ENCODE peak calls at places on chromosomes 16 and 17, in four cellular contexts. C is hepatocyte; Z is CD8-positive, alpha-beta memory T cell; N is keratinocyte. H is an unnamed sample. For H3K27me3, the result is how much of the 10 kb centered on the place peaks cover.

GRCh38 chr17:65122836-65123756 is 14.1 kb upstream of the RGS9 start:
- DNase-seq in C (peak), Z (peak), N (no peak), H (peak)

GRCh38 chr16:89842471-89843408 is 14.5 kb downstream of the SPIRE2 start:
- DNase-seq in C (no peak), Z (no peak), N (no peak), H (peak)

GRCh38 chr17:29038511-29039300 is 4.2 kb upstream of the PIPOX start:
- DNase-seq in C (no peak), Z (no peak), N (no peak), H (no peak)

GRCh38 chr16:11799509-11800384 is 2.7 kb upstream of the ZC3H7A start:
- DNase-seq in C (no peak), Z (no peak), N (no peak), H (no peak)

GRCh38 chr17:82804442-82805191 is 35.2 kb downstream of the ZNF750 start:
- DNase-seq in C (no peak), Z (no peak), N (no peak), H (peak)

GRCh38 chr17:413016-413350 is 60.4 kb upstream of the RPH3AL start:
- DNase-seq in C (no peak), Z (no peak), N (no peak), H (no peak)

GRCh38 chr16:70512456-70512855 is 10.9 kb downstream of the COG4 start:
- DNase-seq in C (no peak), Z (no peak), N (no peak), H (no peak)

GRCh38 chr17:77802811-77803220 is 155.7 kb upstream of the TNRC6C start:
- DNase-seq in C (peak), Z (no peak), N (no peak), H (peak)

GRCh38 chr17:32873114-32873513 is 3.8 kb downstream of the MYO1D start:
- DNase-seq in C (peak), Z (no peak), N (no peak), H (no peak)

GRCh38 chr17:13750783-13751484 is 149.2 kb upstream of the HS3ST3A1 start:
- DNase-seq in C (peak), Z (no peak), N (no peak), H (peak)

GRCh38 chr16:67086829-67087228 is 22.9 kb upstream of the PHAF1 start:
- DNase-seq in C (no peak), Z (no peak), N (no peak), H (no peak)

GRCh38 chr17:77466596-77467223 is 325.9 kb downstream of the SEC14L1 start:
- DNase-seq in C (no peak), Z (no peak), N (no peak), H (peak)

GRCh38 chr17:9192010-9192409 is 170.7 kb downstream of the NTN1 start:
- DNase-seq in C (no peak), Z (no peak), N (no peak), H (no peak)

GRCh38 chr16:78385406-78385805 is 286.0 kb downstream of the WWOX start:
- DNase-seq in C (no peak), Z (no peak), N (no peak), H (no peak)

GRCh38 chr16:88747588-88748301 is 37.3 kb downstream of the PIEZO1 start:
- DNase-seq in C (no peak), Z (no peak), N (no peak), H (peak)

GRCh38 chr17:59893617-59894100 is 738 bp downstream of the RPS6KB1 start:
- DNase-seq in C (peak), Z (no peak), N (no peak), H (peak)

GRCh38 chr17:37527249-37527851 is 37.7 kb downstream of the DUSP14 start:
- DNase-seq in C (peak), Z (peak), N (no peak), H (peak)

GRCh38 chr16:87948119-87948545 is 3.1 kb upstream of the BANP start:
- DNase-seq in C (no peak), Z (no peak), N (no peak), H (no peak)

GRCh38 chr16:55842369-55843104 is 9.6 kb upstream of the CES1 start:
- DNase-seq in C (peak), Z (peak), N (no peak), H (peak)

GRCh38 chr17:67619555-67619954 is 98.2 kb upstream of the NOL11 start:
- DNase-seq in C (no peak), Z (no peak), N (no peak), H (no peak)

GRCh38 chr17:77128895-77129567 is 11.7 kb upstream of the SEC14L1 start:
- DNase-seq in C (no peak), Z (no peak), N (no peak), H (no peak)

GRCh38 chr16:11049396-11050059 is 105.2 kb downstream of the CLEC16A start:
- DNase-seq in C (no peak), Z (no peak), N (no peak), H (no peak)

GRCh38 chr17:43905400-43905984 is 1.8 kb downstream of the MPP2 start:
- DNase-seq in C (no peak), Z (no peak), N (no peak), H (peak)

GRCh38 chr17:81717049-81717765 is 5.1 kb downstream of the SLC25A10 start:
- DNase-seq in C (no peak), Z (no peak), N (no peak), H (no peak)

GRCh38 chr16:85947511-85948509 is 48.8 kb downstream of the IRF8 start:
- DNase-seq in C (no peak), Z (peak), N (no peak), H (no peak)
- H3K27me3 ChIP-seq in C (under half), Z (under half), N (under half), H (under half)

GRCh38 chr17:42423766-42424165 is 710 bp upstream of the CAVIN1 start:
- DNase-seq in C (no peak), Z (no peak), N (no peak), H (no peak)
- H3K4me3 ChIP-seq in C (no peak), Z (no peak), N (peak), H (no peak)

GRCh38 chr16:75378616-75379015 is 54.7 kb downstream of the CFDP1 start:
- DNase-seq in C (no peak), Z (no peak), N (no peak), H (no peak)
- H3K27me3 ChIP-seq in C (under half), Z (under half), N (under half), H (under half)

GRCh38 chr16:31474173-31474714 is 2.3 kb downstream of the TGFB1I1 start:
- DNase-seq in C (no peak), Z (no peak), N (no peak), H (no peak)

GRCh38 chr16:31475949-31476304 is 4.0 kb downstream of the TGFB1I1 start:
- DNase-seq in C (no peak), Z (no peak), N (no peak), H (peak)

GRCh38 chr16:31477220-31478216 is 5.4 kb upstream of the SLC5A2 start:
- DNase-seq in C (peak), Z (no peak), N (no peak), H (peak)

GRCh38 chr16:31474778-31475738 is 3.1 kb downstream of the TGFB1I1 start:
- DNase-seq in C (no peak), Z (no peak), N (no peak), H (no peak)

GRCh38 chr16:31476305-31477219 is 4.6 kb downstream of the TGFB1I1 start:
- DNase-seq in C (peak), Z (peak), N (no peak), H (peak)
- H3K4me3 ChIP-seq in C (no peak), Z (peak), N (no peak), H (peak)

GRCh38 chr17:2755941-2756724 is 6.7 kb upstream of the CCDC92B start:
- DNase-seq in C (peak), Z (no peak), N (no peak), H (peak)

DNA sequence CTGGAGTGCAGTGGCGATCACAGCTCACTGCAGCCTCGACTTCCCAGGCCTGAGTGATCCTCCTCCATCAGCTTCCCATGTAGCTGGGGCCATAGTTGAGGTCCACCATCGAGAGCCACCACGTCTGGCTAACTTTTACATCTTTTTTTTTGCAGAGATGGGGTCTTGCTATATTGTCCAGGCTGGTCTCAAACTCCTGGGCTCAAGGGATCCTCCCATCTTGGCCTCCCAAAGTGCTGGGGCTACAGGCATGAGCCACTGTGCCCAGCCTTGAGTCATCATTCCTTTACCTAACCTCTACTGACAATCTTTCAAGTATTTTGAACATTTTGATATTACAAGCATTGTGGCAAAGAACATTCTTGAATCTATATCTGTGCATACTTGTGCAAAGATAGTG is 9.4 kb upstream of the CCDC92B start:
- DNase-seq in C (no peak), Z (no peak), N (no peak), H (no peak)
- H3K27me3 ChIP-seq in C (under half), Z (under half), N (under half), H (under half)

DNA sequence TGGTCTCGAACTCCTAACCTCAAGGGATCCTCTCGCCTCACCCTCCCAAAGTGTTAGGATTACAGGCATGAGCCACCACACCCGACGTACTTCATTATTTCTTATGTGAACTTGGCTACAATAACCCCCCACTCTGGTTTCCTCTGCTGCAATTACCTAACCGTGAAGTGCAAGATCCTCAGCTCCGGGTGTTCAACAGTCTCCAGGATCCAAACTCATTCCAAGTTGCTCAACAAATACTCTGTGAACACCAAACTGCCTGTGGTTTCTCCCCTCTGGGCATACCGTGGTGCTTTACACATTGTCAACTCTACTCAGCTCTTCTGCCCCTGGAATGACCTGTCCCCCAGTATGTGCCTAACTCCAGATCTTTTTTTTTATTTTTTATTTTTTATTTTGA is 6.8 kb upstream of the SULT1A1 start:
- DNase-seq in C (no peak), Z (no peak), N (no peak), H (no peak)
- H3K4me3 ChIP-seq in C (no peak), Z (no peak), N (no peak), H (no peak)

GRCh38 chr16:1079341-1079740 is 6.8 kb downstream of the SSTR5 start:
- DNase-seq in C (no peak), Z (no peak), N (no peak), H (no peak)

GRCh38 chr16:1079786-1080525 is 7.4 kb downstream of the SSTR5 start:
- DNase-seq in C (no peak), Z (no peak), N (no peak), H (peak)

GRCh38 chr16:1082266-1082951 is 9.9 kb downstream of the SSTR5 start:
- DNase-seq in C (peak), Z (no peak), N (no peak), H (no peak)

GRCh38 chr16:1081734-1082265 is 9.3 kb downstream of the SSTR5 start:
- DNase-seq in C (no peak), Z (no peak), N (no peak), H (peak)

GRCh38 chr16:1080801-1081733 is 8.5 kb downstream of the SSTR5 start:
- DNase-seq in C (no peak), Z (no peak), N (no peak), H (peak)
- H3K27me3 ChIP-seq in C (under half), Z (under half), N (under half), H (under half)

DNA sequence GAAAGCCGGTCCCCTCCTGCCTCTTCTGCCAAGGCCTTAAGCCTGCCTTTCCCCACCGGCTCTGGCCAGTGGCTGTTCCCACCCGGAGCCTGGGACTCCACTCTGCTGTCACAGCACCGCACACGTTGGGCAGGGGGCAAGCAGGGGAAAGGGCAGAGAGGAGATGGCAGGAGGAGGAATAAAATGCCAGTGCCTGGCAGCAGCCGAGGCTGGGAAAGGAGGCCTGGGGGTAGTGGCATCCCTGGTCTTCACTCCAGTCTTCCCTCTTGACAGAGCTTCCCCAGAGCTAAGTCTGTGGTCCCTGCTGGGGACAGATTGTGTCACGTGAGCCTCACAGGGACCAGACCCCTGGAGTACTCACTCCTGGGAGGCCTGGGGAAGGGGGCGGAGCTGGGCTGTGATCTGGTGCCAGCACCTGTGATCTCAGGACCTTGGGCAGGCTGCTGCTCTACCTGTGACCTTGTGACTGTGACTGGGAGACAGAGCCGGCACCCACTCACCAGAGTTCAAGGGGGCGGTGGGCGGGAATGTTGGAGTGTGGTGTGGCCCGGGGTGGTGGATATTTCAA is 97.2 kb upstream of the GSE1 start:
- DNase-seq in C (peak), Z (no peak), N (no peak), H (no peak)
- H3K4me3 ChIP-seq in C (no peak), Z (no peak), N (no peak), H (no peak)

H was measured in H7.